ENCODE peak calls at places on chromosome 10, in five cellular contexts. X is A549, G is IMR-90, U is K562, N is GM12878. T is an unnamed sample.

GRCh38 chr10:64385355-64385754 is 864.2 kb downstream of the REEP3 start:
- DNase-seq in X (no peak), G (no peak), U (no peak), N (no peak), T (no peak)

GRCh38 chr10:93413252-93413689 is 68.9 kb downstream of the MYOF start:
- DNase-seq in X (no peak), G (no peak), U (no peak), N (no peak), T (no peak)

GRCh38 chr10:13721486-13721885 is 134.7 kb downstream of the PRPF18 start:
- DNase-seq in X (no peak), G (no peak), U (no peak), N (no peak), T (no peak)

GRCh38 chr10:96955733-96956132 is 123.6 kb downstream of the LCOR start:
- DNase-seq in X (no peak), G (no peak), U (no peak), N (no peak), T (no peak)

GRCh38 chr10:71212249-71213126 is at the start of gene UNC5B:
- DNase-seq in X (peak), G (peak), U (peak), N (no peak), T (peak)

GRCh38 chr10:110337906-110338305 is 33.2 kb upstream of the SMNDC1 start:
- DNase-seq in X (no peak), G (peak), U (no peak), N (no peak), T (no peak)

GRCh38 chr10:120997313-120998102 is 146.3 kb downstream of the WDR11 start:
- DNase-seq in X (no peak), G (no peak), U (no peak), N (no peak), T (no peak)

GRCh38 chr10:6173203-6173602 is 29.5 kb upstream of the PFKFB3 start:
- DNase-seq in X (no peak), G (no peak), U (no peak), N (no peak), T (no peak)

GRCh38 chr10:28049286-28049685 is 50.4 kb upstream of the ODAD2 start:
- DNase-seq in X (no peak), G (no peak), U (no peak), N (no peak), T (no peak)

GRCh38 chr10:97805960-97806359 is 34.2 kb upstream of the SFRP5 start:
- DNase-seq in X (no peak), G (no peak), U (no peak), N (no peak), T (no peak)

GRCh38 chr10:20004087-20004523 is 187.9 kb downstream of the PLXDC2 start:
- DNase-seq in X (no peak), G (peak), U (no peak), N (peak), T (peak)

GRCh38 chr10:44362866-44363711 is 21.8 kb downstream of the CXCL12 start:
- DNase-seq in X (no peak), G (no peak), U (no peak), N (no peak), T (no peak)

GRCh38 chr10:118722694-118723093 is 32.1 kb downstream of the CACUL1 start:
- DNase-seq in X (no peak), G (no peak), U (no peak), N (no peak), T (no peak)

GRCh38 chr10:119242191-119242590 is 34.8 kb downstream of the GRK5 start:
- DNase-seq in X (no peak), G (no peak), U (no peak), N (no peak), T (no peak)

GRCh38 chr10:132688580-132689420 is 97.1 kb downstream of the NKX6-2 start:
- DNase-seq in X (no peak), G (no peak), U (no peak), N (no peak), T (no peak)

GRCh38 chr10:48890904-48891839 is 48.5 kb downstream of the LRRC18 start:
- DNase-seq in X (no peak), G (no peak), U (no peak), N (no peak), T (no peak)

GRCh38 chr10:74227697-74228424 is 76.8 kb downstream of the ADK start:
- DNase-seq in X (no peak), G (peak), U (no peak), N (peak), T (no peak)
- TF ChIP-seq RCOR1 in X (no peak), G (no peak), U (no peak), N (no peak), T (no peak)

GRCh38 chr10:65793738-65794425 is 1132.0 kb upstream of the LRRTM3 start:
- DNase-seq in X (no peak), G (no peak), U (no peak), N (no peak), T (no peak)
- TF ChIP-seq RCOR1 in X (no peak), G (no peak), U (no peak), N (no peak), T (no peak)

GRCh38 chr10:129711261-129711660 is 244.2 kb downstream of the MGMT start:
- DNase-seq in X (no peak), G (no peak), U (no peak), N (no peak), T (no peak)
- TF ChIP-seq RCOR1 in X (no peak), G (no peak), U (no peak), N (no peak), T (no peak)

GRCh38 chr10:24678757-24679156 is 44.9 kb downstream of the ARHGAP21 start:
- DNase-seq in X (no peak), G (no peak), U (no peak), N (no peak), T (no peak)

GRCh38 chr10:24685958-24686540 is 37.6 kb downstream of the ARHGAP21 start:
- DNase-seq in X (no peak), G (peak), U (no peak), N (no peak), T (no peak)

GRCh38 chr10:24683554-24683953 is 40.1 kb downstream of the ARHGAP21 start:
- DNase-seq in X (no peak), G (no peak), U (no peak), N (no peak), T (no peak)

GRCh38 chr10:24681476-24682088 is 42.1 kb downstream of the ARHGAP21 start:
- DNase-seq in X (no peak), G (no peak), U (peak), N (no peak), T (no peak)

DNA sequence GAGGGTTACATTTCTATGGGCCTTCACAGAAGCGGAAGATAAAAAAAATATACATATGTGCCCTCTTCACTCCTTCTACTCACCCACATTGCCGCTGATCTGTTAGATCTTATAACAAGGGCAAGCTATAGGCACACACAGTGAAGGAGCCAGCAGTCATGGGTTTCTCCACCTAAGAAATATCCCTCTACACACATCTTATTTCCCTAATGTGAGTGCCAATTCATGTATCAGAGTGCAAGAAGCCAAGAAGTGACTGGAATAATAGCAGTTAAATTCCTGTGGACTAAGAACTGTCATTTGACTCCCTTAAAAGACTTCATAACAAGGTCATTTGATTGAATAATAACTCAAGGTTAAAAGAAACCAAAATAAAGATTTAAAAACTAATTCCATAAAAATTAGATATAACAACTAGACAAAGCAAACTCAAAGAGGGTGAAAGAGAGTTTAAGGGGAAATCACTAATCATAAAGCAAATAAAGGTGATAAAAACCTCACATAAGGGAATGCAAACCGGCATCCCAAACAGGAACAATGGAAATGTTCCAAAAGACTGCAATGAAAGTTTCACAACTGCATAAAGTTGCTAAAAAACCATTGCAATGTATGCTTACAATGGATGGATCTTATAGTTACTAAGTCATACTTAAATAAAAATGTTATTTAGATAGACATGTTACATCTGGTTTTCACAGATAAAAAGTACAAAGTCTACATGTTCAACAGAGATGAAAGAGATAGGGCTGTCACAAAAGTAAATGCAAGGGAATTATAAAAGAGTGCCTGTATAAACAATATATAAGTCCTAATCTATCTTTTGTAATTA is 42.8 kb downstream of the ARHGAP21 start:
- DNase-seq in X (no peak), G (peak), U (no peak), N (no peak), T (no peak)
- TF ChIP-seq RCOR1 in X (no peak), G (no peak), U (no peak), N (no peak), T (no peak)

GRCh38 chr10:104242545-104242944 is 10.4 kb upstream of the CFAP43 start:
- DNase-seq in X (no peak), G (no peak), U (no peak), N (no peak), T (no peak)

GRCh38 chr10:104243567-104243966 is 11.1 kb upstream of the GSTO1 start:
- DNase-seq in X (no peak), G (no peak), U (no peak), N (no peak), T (no peak)

GRCh38 chr10:104245066-104245632 is 9.5 kb upstream of the GSTO1 start:
- DNase-seq in X (no peak), G (no peak), U (no peak), N (no peak), T (no peak)

GRCh38 chr10:104247513-104248146 is 7.1 kb upstream of the GSTO1 start:
- DNase-seq in X (no peak), G (no peak), U (no peak), N (no peak), T (no peak)

DNA sequence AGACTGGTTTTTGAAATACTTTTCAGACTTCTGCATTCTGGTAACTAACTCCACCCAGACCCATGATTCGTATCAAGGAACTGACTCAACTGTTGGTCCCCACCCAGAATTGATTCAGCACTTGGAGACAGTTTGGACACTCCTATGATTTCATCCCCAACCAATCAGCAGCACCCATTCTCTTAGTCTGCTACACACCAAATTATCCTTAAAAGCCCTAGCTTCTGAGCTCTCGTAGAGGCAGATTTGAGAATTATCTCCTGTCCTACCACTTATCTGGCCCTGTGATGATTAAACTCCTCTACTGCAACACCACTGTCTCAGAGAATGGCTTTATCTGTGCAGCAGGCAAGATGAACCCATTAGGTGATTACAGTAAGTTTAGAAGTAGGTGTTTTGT is 7.7 kb upstream of the GSTO1 start:
- DNase-seq in X (no peak), G (peak), U (peak), N (no peak), T (no peak)
- TF ChIP-seq RCOR1 in X (no peak), G (no peak), U (no peak), N (no peak), T (no peak)

GRCh38 chr10:102408728-102409603 is 9.6 kb downstream of the PSD start:
- DNase-seq in X (no peak), G (peak), U (peak), N (no peak), T (peak)
- TF ChIP-seq RCOR1 in X (no peak), G (no peak), U (no peak), N (no peak), T (no peak)

GRCh38 chr10:95628786-95629185 is 27.7 kb downstream of the ALDH18A1 start:
- DNase-seq in X (no peak), G (no peak), U (no peak), N (no peak), T (no peak)
- TF ChIP-seq RCOR1 in X (no peak), G (no peak), U (no peak), N (no peak), T (no peak)